ENCODE peak calls at places on chromosomes 12 and 14, in seven cellular contexts. X is astrocyte of the cerebellum, B is neuronal stem cell, S is foreskin fibroblast, D is gastrocnemius medialis, C is right cardiac atrium, Z is HFF-Myc. A is an unnamed sample.

GRCh38 chr12:64995831-64996230 is 125.3 kb downstream of the WIF1 start:
- DNase-seq in X (no peak), S (no peak), Z (no peak), D (no peak), C (no peak), B (no peak), A (no peak)

GRCh38 chr12:94039914-94040313 is 108.5 kb upstream of the PLXNC1 start:
- DNase-seq in S (no peak), Z (no peak), B (no peak), D (no peak), X (no peak), C (peak; percentile 20), A (no peak)

GRCh38 chr12:55499231-55499630 is 7.1 kb downstream of the OR6C68 start:
- DNase-seq in C (no peak), Z (no peak), B (no peak), D (no peak), X (no peak), S (no peak), A (no peak)

GRCh38 chr12:66189476-66189823 is 436 bp downstream of the IRAK3 start:
- DNase-seq in C (no peak), S (peak; percentile 9), B (no peak), X (no peak), D (no peak), Z (no peak), A (no peak)

GRCh38 chr12:121214171-121214777 is 4.3 kb downstream of the P2RX4 start:
- DNase-seq in Z (no peak), D (no peak), S (peak; percentile 50), C (no peak), B (no peak), X (peak; percentile 16), A (no peak)

GRCh38 chr12:116806845-116807440 is 68.8 kb downstream of the RNFT2 start:
- DNase-seq in S (no peak), B (no peak), D (no peak), X (no peak), Z (no peak), C (no peak), A (no peak)

GRCh38 chr14:71538288-71538687 is 393.9 kb upstream of the RGS6 start:
- DNase-seq in D (no peak), C (no peak), X (no peak), B (no peak), Z (no peak), S (no peak), A (no peak)

GRCh38 chr12:103851127-103851526 is 10.1 kb upstream of the NT5DC3 start:
- DNase-seq in Z (no peak), D (no peak), B (no peak), C (no peak), S (peak; percentile 27), X (peak; percentile 55), A (no peak)

GRCh38 chr12:131615316-131616053 is 95.4 kb upstream of the SFSWAP start:
- DNase-seq in Z (no peak), D (no peak), B (no peak), S (no peak), X (no peak), C (no peak), A (no peak)

GRCh38 chr14:68027276-68027675 is 207.7 kb downstream of the RAD51B start:
- DNase-seq in D (no peak), S (no peak), C (no peak), X (no peak), B (no peak), Z (no peak), A (no peak)

GRCh38 chr14:103391048-103391447 is 5.8 kb downstream of the MARK3 start:
- DNase-seq in S (peak; percentile 55), B (no peak), C (no peak), D (no peak), X (peak; percentile 89), Z (peak; percentile 61), A (peak; percentile 51)

GRCh38 chr14:104872469-104873341 is 7.6 kb downstream of the CEP170B start:
- DNase-seq in C (peak; percentile 45), X (no peak), S (peak; percentile 83), B (no peak), D (no peak), Z (no peak), A (no peak)

GRCh38 chr12:1810201-1810930 is 10.0 kb upstream of the LRTM2 start:
- DNase-seq in C (no peak), B (no peak), S (no peak), Z (no peak), D (no peak), X (no peak), A (no peak)

GRCh38 chr12:32455607-32456063 is 56.3 kb downstream of the FGD4 start:
- DNase-seq in D (no peak), C (no peak), X (peak; percentile 64), S (peak; percentile 48), B (peak; percentile 32), Z (peak; percentile 40), A (peak; percentile 71)

GRCh38 chr12:44053550-44054243 is 217.8 kb downstream of the TMEM117 start:
- DNase-seq in D (no peak), Z (no peak), B (no peak), C (no peak), S (no peak), X (peak; percentile 68), A (no peak)

GRCh38 chr12:65022960-65023359 is 98.1 kb downstream of the WIF1 start:
- DNase-seq in B (no peak), Z (no peak), C (no peak), X (no peak), D (no peak), S (no peak), A (no peak)

DNA sequence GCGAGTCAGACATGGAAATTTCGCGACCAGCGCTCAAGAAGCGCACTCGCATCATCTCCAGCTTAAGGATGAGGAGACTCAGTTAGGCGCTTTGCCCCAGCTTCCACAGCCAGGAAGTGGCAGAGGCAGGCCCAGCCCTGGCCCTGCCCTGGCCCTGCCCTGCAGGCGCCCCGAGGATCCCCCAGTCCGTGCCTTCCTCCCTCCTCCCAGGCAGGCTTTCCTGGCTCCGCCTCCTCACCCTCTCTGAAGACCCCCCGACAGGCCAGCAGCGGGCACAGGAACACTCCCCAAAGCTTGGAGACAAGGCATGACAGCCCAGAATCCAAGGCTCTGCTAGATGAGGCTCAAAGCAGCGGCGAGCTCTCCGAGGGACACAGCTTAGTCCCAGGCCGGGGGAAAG is 25.1 kb downstream of the UBR7 start:
- DNase-seq in B (no peak), D (no peak), Z (no peak), X (no peak), C (no peak), S (no peak), A (no peak)
- H3K4me3 ChIP-seq in B (no peak overlapping the region), D (no peak overlapping the region), Z (peak overlapping the region; percentile 41), X (peak overlapping the region; percentile 49), C (no peak overlapping the region), S (peak overlapping the region; percentile 69), A (no peak overlapping the region)

GRCh38 chr14:97143456-97143855 is 346.3 kb downstream of the VRK1 start:
- DNase-seq in B (no peak), S (no peak), C (no peak), D (no peak), Z (no peak), X (no peak), A (no peak)

GRCh38 chr14:97138801-97139200 is 341.6 kb downstream of the VRK1 start:
- DNase-seq in X (no peak), B (peak; percentile 5), C (no peak), S (no peak), D (no peak), Z (no peak), A (no peak)

GRCh38 chr14:97137705-97138104 is 340.5 kb downstream of the VRK1 start:
- DNase-seq in X (no peak), S (no peak), Z (no peak), C (no peak), D (no peak), B (no peak), A (no peak)

DNA sequence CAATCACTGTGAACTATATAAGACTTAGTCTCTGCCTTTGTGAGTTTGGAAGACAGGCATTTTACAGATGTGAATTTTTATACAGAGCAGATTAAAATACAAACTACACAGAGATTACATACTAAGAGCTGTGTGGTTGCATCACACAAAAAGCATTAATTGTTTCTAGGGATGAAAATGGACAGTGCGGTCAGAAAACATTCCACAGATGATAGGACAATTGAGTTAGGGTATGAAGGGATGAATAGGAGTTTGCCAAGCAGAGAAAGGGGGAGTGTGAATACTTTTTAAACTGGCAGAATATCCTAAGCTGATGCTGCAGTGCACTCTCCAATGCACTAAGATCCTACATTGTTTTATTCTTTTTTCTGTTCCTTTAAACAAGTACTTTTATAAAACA is 345.8 kb downstream of the VRK1 start:
- DNase-seq in B (no peak), D (no peak), C (no peak), Z (no peak), S (no peak), X (no peak), A (no peak)
- H3K4me3 ChIP-seq in B (no peak overlapping the region), D (no peak overlapping the region), C (no peak overlapping the region), Z (no peak overlapping the region), S (no peak overlapping the region), X (no peak overlapping the region), A (no peak overlapping the region)

GRCh38 chr12:110111476-110112334 is 12.5 kb upstream of the IFT81 start:
- DNase-seq in X (no peak), C (no peak), S (no peak), B (no peak), Z (no peak), D (no peak), A (no peak)

GRCh38 chr12:110109837-110110535 is 14.2 kb upstream of the IFT81 start:
- DNase-seq in Z (no peak), X (no peak), D (no peak), S (no peak), B (no peak), C (no peak), A (no peak)

GRCh38 chr12:110107369-110108281 is 16.5 kb upstream of the IFT81 start:
- DNase-seq in S (peak; percentile 96), Z (peak; percentile 85), D (no peak), C (peak; percentile 46), X (peak; percentile 74), B (no peak), A (no peak)

GRCh38 chr12:110108309-110109036 is 15.7 kb upstream of the IFT81 start:
- DNase-seq in B (no peak), C (no peak), S (no peak), D (no peak), Z (no peak), X (no peak), A (no peak)

GRCh38 chr12:110109037-110109836 is 14.9 kb upstream of the IFT81 start:
- DNase-seq in S (peak; percentile 100), C (peak; percentile 84), D (peak; percentile 97), B (no peak), X (peak; percentile 100), Z (peak; percentile 100), A (peak; percentile 60)
- H3K4me3 ChIP-seq in S (peak overlapping the region; percentile 14), C (no peak overlapping the region), D (peak overlapping the region; percentile 33), B (no peak overlapping the region), X (no peak overlapping the region), Z (no peak overlapping the region), A (no peak overlapping the region)

GRCh38 chr14:73755434-73756014 is 41.3 kb upstream of the PNMA1 start:
- DNase-seq in C (no peak), B (no peak), X (no peak), S (no peak), D (peak; percentile 50), Z (no peak), A (peak; percentile 83)

GRCh38 chr14:73753887-73754880 is 40.0 kb upstream of the PNMA1 start:
- DNase-seq in D (no peak), S (peak; percentile 55), Z (no peak), C (no peak), X (no peak), B (no peak), A (peak; percentile 67)

GRCh38 chr14:73753043-73753886 is 39.1 kb upstream of the PNMA1 start:
- DNase-seq in B (no peak), Z (no peak), S (no peak), D (no peak), X (no peak), C (peak; percentile 78), A (peak; percentile 91)

GRCh38 chr14:73757381-73757780 is 43.2 kb upstream of the PNMA1 start:
- DNase-seq in B (no peak), Z (no peak), S (no peak), X (no peak), D (no peak), C (no peak), A (no peak)

GRCh38 chr14:73754911-73755360 is 40.8 kb upstream of the PNMA1 start:
- DNase-seq in D (peak; percentile 72), C (peak; percentile 66), Z (no peak), S (no peak), B (no peak), X (peak; percentile 72), A (peak; percentile 43)
- H3K4me3 ChIP-seq in D (peak overlapping the region; percentile 43), C (no peak overlapping the region), Z (peak overlapping the region; percentile 28), S (peak overlapping the region; percentile 47), B (no peak overlapping the region), X (peak overlapping the region; percentile 31), A (no peak overlapping the region)